ENCODE peak calls at places on chromosomes 3 and 15, in seven cellular contexts. E, N, A, U, W, L and M are unnamed samples.

GRCh38 chr3:108054935-108055334 is 35.9 kb downstream of the CD47 start:
- DNase-seq in E (no peak), L (no peak), N (no peak), A (no peak), U (no peak), W (no peak), M (no peak)

GRCh38 chr3:30467596-30468238 is 138.7 kb upstream of the TGFBR2 start:
- DNase-seq in A (no peak), U (no peak), E (no peak), W (no peak), L (no peak), N (no peak), M (no peak)

GRCh38 chr3:156633335-156633734 is 41.1 kb upstream of the TIPARP start:
- DNase-seq in N (no peak), E (no peak), L (no peak), W (no peak), A (peak), U (no peak), M (no peak)

GRCh38 chr3:45546636-45547201 is 47.8 kb upstream of the LIMD1 start:
- DNase-seq in A (no peak), U (no peak), E (peak), W (no peak), N (peak), L (no peak), M (no peak)

GRCh38 chr3:126106336-126107202 is 22.6 kb upstream of the SLC41A3 start:
- DNase-seq in N (no peak), W (peak), L (no peak), E (no peak), U (no peak), A (peak), M (no peak)

GRCh38 chr15:52383100-52383588 is 87.5 kb upstream of the MYO5C start:
- DNase-seq in E (no peak), A (no peak), L (no peak), W (no peak), U (no peak), N (no peak), M (no peak)

GRCh38 chr3:173467501-173467900 is 70.0 kb downstream of the NLGN1 start:
- DNase-seq in U (no peak), W (no peak), A (no peak), N (no peak), E (no peak), L (no peak), M (no peak)

GRCh38 chr3:3160826-3161225 is 18.7 kb downstream of the CRBN start:
- DNase-seq in N (no peak), U (no peak), A (no peak), W (no peak), L (no peak), E (no peak), M (no peak)

GRCh38 chr3:117910820-117911524 is 1123.7 kb downstream of the IGSF11 start:
- DNase-seq in N (no peak), L (no peak), A (no peak), U (peak), E (peak), W (no peak), M (no peak)

GRCh38 chr3:48135773-48136495 is 52.3 kb downstream of the CDC25A start:
- DNase-seq in E (no peak), L (no peak), W (no peak), A (no peak), N (peak), U (no peak), M (no peak)

GRCh38 chr15:40594429-40594836 is 384 bp downstream of the KNL1 start:
- DNase-seq in A (no peak), E (peak), L (peak), W (peak), U (no peak), N (peak), M (no peak)

GRCh38 chr3:65548848-65549625 is 489.7 kb downstream of the MAGI1 start:
- DNase-seq in A (no peak), N (peak), E (peak), L (peak), U (no peak), W (peak), M (no peak)

GRCh38 chr3:102068327-102068726 is 219.0 kb downstream of the NFKBIZ start:
- DNase-seq in L (no peak), A (no peak), N (no peak), W (no peak), U (no peak), E (no peak), M (no peak)

GRCh38 chr3:190073264-190073663 is 47.4 kb downstream of the P3H2 start:
- DNase-seq in E (no peak), L (peak), N (no peak), W (no peak), A (no peak), U (no peak), M (no peak)

GRCh38 chr3:69827127-69827526 is 87.9 kb downstream of the MITF start:
- DNase-seq in L (no peak), N (no peak), W (no peak), A (no peak), E (no peak), U (no peak), M (no peak)

GRCh38 chr3:14120111-14120920 is 4.4 kb downstream of the CHCHD4 start:
- DNase-seq in U (no peak), N (no peak), L (no peak), E (no peak), W (no peak), A (no peak), M (no peak)

GRCh38 chr3:32703491-32703968 is 18.5 kb downstream of the CNOT10 start:
- DNase-seq in N (peak), U (no peak), W (no peak), A (no peak), L (no peak), E (no peak), M (no peak)

GRCh38 chr3:138369151-138369900 is 20.9 kb downstream of the MRAS start:
- DNase-seq in L (peak), E (no peak), N (no peak), U (no peak), A (no peak), W (peak), M (no peak)

GRCh38 chr3:147298511-147298982 is 107.8 kb downstream of the ZIC4 start:
- DNase-seq in W (no peak), L (no peak), N (peak), U (no peak), A (no peak), E (peak), M (no peak)

GRCh38 chr3:58025824-58026579 is 17.8 kb downstream of the FLNB start:
- DNase-seq in A (no peak), E (no peak), N (peak), W (peak), L (peak), U (peak), M (no peak)

GRCh38 chr3:188832961-188833615 is 338.7 kb upstream of the TPRG1 start:
- DNase-seq in E (peak), W (no peak), L (no peak), U (no peak), N (no peak), A (peak), M (no peak)

GRCh38 chr15:78061963-78062427 is 15.5 kb downstream of the TBC1D2B start:
- DNase-seq in L (no peak), A (no peak), W (no peak), E (no peak), U (no peak), N (no peak), M (no peak)

GRCh38 chr3:194076486-194076885 is 59.5 kb upstream of the HES1 start:
- DNase-seq in E (no peak), N (no peak), W (no peak), U (no peak), L (no peak), A (no peak), M (no peak)

GRCh38 chr3:29822051-29822450 is 541.2 kb downstream of the RBMS3 start:
- DNase-seq in U (no peak), L (no peak), W (no peak), E (no peak), A (no peak), N (no peak), M (no peak)

GRCh38 chr15:94592495-94592894 is 361.1 kb downstream of the MCTP2 start:
- DNase-seq in L (no peak), E (no peak), N (no peak), W (no peak), A (no peak), U (no peak), M (no peak)

GRCh38 chr3:120284702-120285507 is at the start of gene GPR156:
- DNase-seq in W (no peak), N (no peak), U (no peak), E (peak), A (no peak), L (no peak), M (no peak)

GRCh38 chr3:52444860-52445793 is at the start of gene SEMA3G:
- DNase-seq in A (peak), W (peak), L (peak), E (peak), U (peak), N (peak), M (no peak)

GRCh38 chr3:123328851-123329635 is 119.8 kb downstream of the ADCY5 start:
- DNase-seq in N (peak), A (peak), W (peak), U (peak), E (peak), L (peak), M (peak)

GRCh38 chr15:44501768-44502366 is 35.1 kb upstream of the EIF3J start:
- DNase-seq in U (no peak), L (no peak), A (no peak), E (peak), N (peak), W (no peak), M (no peak)

GRCh38 chr15:58064119-58065010 is 1.1 kb downstream of the ALDH1A2 start:
- DNase-seq in N (no peak), U (no peak), L (no peak), E (peak), A (no peak), W (no peak), M (no peak)

GRCh38 chr3:70273492-70273891 is 38.9 kb downstream of the MDFIC2 start:
- DNase-seq in U (no peak), N (no peak), E (peak), A (no peak), W (no peak), L (no peak), M (no peak)

GRCh38 chr3:111725706-111726105 is 130.6 kb upstream of the ZBED2 start:
- DNase-seq in N (no peak), L (no peak), W (no peak), U (no peak), A (no peak), E (no peak), M (no peak)

GRCh38 chr3:168653255-168653654 is 557.5 kb upstream of the GOLIM4 start:
- DNase-seq in U (no peak), N (no peak), A (no peak), W (no peak), L (no peak), E (peak), M (no peak)

GRCh38 chr3:134449277-134449676 is 36.5 kb downstream of the ANAPC13 start:
- DNase-seq in N (peak), E (peak), U (peak), A (no peak), W (no peak), L (no peak), M (no peak)

DNA sequence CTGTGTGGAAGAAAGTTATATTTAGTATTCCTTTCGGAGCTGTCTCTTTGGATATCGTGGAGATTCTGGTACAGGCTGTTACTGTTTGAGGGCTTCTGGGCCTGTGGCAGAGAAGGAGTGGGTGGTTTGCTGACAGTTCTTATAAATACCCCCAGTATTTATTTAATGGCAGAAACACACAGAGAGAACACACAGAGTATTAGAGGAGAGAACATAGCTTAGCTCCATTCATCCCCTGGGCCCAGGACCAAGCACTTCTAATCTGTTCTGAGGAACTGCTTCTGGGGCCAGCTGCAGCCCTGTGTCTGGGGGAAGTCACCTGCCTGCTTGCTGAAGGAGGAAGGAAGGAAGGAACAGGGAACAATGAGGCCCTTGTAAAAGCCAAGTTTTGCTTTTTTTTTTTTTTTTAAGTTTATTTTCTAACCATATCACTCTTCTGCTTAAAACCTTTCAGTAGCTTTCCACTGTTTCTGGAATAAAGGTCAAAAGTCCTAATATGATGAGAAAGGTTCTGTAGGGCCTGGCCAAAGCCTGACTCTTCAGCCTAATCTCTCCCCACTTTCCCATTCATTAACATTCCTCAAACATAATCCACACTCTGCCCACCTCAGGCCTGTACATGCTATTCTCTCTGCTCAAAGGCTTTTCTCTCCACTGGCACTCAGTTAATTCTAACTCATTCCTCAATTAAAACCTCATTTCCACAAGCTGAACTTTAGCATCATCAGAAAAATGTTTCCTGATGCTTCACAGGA is 11.8 kb upstream of the PP2D1 start:
- DNase-seq in N (no peak), L (no peak), W (peak), E (no peak), U (peak), A (peak), M (no peak)
- TF ChIP-seq POLR2AphosphoS5 in N (no peak), L (no peak), W (no peak), E (no peak), U (peak), A (peak), M (no peak)

GRCh38 chr3:128491071-128491899 is 1.7 kb downstream of the GATA2 start:
- DNase-seq in L (peak), N (no peak), E (no peak), U (no peak), W (peak), A (no peak), M (no peak)

GRCh38 chr3:128491900-128492352 is 1.1 kb downstream of the GATA2 start:
- DNase-seq in W (peak), N (no peak), E (no peak), L (no peak), A (no peak), U (no peak), M (no peak)

GRCh38 chr3:128493221-128494151 is 485 bp upstream of the GATA2 start:
- DNase-seq in L (peak), W (peak), A (no peak), U (no peak), E (no peak), N (no peak), M (no peak)

GRCh38 chr3:128494152-128494650 is 1.2 kb upstream of the GATA2 start:
- DNase-seq in A (no peak), U (no peak), L (peak), N (no peak), E (no peak), W (peak), M (no peak)

GRCh38 chr3:128492353-128493220 is at the start of gene GATA2:
- DNase-seq in N (no peak), U (no peak), L (peak), W (peak), E (peak), A (no peak), M (no peak)
- TF ChIP-seq CTCF in N (peak), U (no peak), L (no peak), W (no peak), E (no peak), A (no peak), M (no peak)

GRCh38 chr3:79380581-79380980 is 387.2 kb downstream of the ROBO1 start:
- DNase-seq in A (no peak), W (no peak), N (no peak), E (no peak), U (no peak), L (no peak), M (no peak)

GRCh38 chr3:79383402-79384012 is 384.3 kb downstream of the ROBO1 start:
- DNase-seq in A (no peak), N (no peak), E (peak), W (no peak), L (no peak), U (no peak), M (no peak)

GRCh38 chr3:79390352-79390751 is 377.4 kb downstream of the ROBO1 start:
- DNase-seq in A (no peak), U (no peak), L (no peak), E (no peak), W (no peak), N (no peak), M (no peak)

GRCh38 chr3:79385211-79385610 is 382.6 kb downstream of the ROBO1 start:
- DNase-seq in N (no peak), E (no peak), A (no peak), U (no peak), W (no peak), L (no peak), M (no peak)
- TF ChIP-seq POLR2AphosphoS5 in N (no peak), E (no peak), A (no peak), U (no peak), W (no peak), L (no peak), M (no peak)

DNA sequence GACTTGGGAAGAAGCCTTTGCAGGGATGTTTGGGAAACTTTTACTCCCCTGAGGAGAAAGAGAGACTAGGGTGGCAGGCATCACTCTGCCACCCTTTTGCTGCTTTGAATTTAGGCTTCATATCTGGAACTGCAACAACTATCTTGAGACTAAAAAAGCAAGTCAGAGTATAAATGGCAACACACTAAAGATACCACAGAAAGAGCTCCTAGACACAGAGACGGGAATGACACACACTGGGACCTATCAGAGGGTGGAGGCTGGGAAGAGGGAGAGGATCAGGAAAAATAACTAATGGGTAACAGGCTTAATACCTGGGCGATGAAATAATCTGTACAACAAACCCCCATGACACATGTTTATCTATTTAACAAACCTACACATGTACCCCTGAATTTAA is 237.8 kb downstream of the FGF12 start:
- DNase-seq in A (no peak), W (no peak), N (no peak), L (no peak), U (no peak), E (no peak), M (no peak)
- TF ChIP-seq CTCF in A (no peak), W (no peak), N (no peak), L (no peak), U (no peak), E (no peak), M (no peak)

GRCh38 chr3:61222428-61222827 is 28.8 kb downstream of the FHIT start:
- DNase-seq in A (no peak), E (no peak), W (no peak), L (no peak), U (no peak), N (no peak), M (no peak)
- TF ChIP-seq POLR2AphosphoS5 in A (no peak), E (no peak), W (no peak), L (no peak), U (no peak), N (no peak), M (no peak)

GRCh38 chr15:71106802-71107500 is 8.3 kb upstream of the THSD4 start:
- DNase-seq in L (no peak), U (no peak), N (no peak), A (no peak), W (no peak), E (no peak), M (no peak)

GRCh38 chr15:71105444-71105843 is 9.8 kb upstream of the THSD4 start:
- DNase-seq in U (no peak), W (no peak), E (no peak), L (no peak), N (no peak), A (no peak), M (no peak)

GRCh38 chr15:71104636-71105035 is 10.6 kb upstream of the THSD4 start:
- DNase-seq in U (no peak), N (no peak), L (no peak), W (peak), A (no peak), E (no peak), M (no peak)

GRCh38 chr15:71098920-71099319 is 16.4 kb upstream of the THSD4 start:
- DNase-seq in A (no peak), W (no peak), N (no peak), L (no peak), E (no peak), U (no peak), M (no peak)

GRCh38 chr15:71103102-71103676 is 12.1 kb upstream of the THSD4 start:
- DNase-seq in E (no peak), N (peak), U (peak), A (no peak), L (no peak), W (peak), M (no peak)
- TF ChIP-seq CTCF in E (peak), N (peak), U (peak), A (no peak), L (no peak), W (no peak), M (peak)

DNA sequence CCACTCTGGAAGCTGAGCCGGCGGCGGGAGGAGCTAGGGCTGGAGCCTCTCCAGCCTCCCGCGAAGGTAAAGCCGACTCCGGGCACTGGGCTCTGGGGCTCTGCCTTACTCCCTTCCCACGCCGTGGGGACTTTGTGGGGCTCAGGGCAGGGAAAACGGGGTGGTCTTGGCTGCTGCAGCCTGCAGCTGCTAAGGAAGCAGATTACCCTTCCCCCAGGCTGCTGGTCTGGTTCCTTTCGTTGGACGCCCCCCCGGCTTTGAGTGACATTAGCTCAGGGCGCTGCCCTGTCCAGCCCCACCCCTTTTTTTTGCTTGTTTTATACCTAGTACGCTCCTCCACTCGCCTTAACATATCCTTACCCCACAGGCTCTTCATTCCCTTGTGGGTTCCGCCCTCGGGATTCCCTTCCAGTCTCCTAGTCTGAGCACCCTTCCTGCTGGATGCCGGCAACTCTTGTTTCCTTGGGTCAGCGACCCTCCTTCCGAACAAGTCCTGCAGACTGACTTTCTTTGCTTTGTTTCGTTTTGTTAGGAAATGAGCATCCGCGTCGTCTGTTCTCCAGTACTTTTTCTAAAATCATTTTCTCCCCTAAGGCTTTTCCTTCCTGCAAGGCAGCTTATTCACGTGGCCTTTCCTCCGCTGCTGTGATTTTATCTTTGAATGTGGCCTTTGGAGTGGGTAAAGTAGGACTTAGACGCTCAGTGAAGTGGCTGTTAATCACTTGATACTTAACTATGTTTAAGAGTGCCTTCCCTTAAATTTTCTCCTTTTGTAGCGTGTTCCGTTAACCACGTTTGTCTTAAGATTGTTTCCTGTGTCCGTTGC is 606 bp downstream of the DNAJC13 start:
- DNase-seq in L (no peak), W (peak), U (peak), E (peak), N (peak), A (peak), M (no peak)
- TF ChIP-seq POLR2AphosphoS5 in L (no peak), W (no peak), U (no peak), E (no peak), N (no peak), A (no peak), M (peak)